ENCODE peak calls at places on chromosomes 6 and 20, in nine cellular contexts. T, P, I, N, X, Y, U, E and L are unnamed samples.

GRCh38 chr6:3457710-3458605 is 1.1 kb upstream of the SLC22A23 start:
- DNase-seq in P (peak), I (no peak), X (peak), E (peak), N (peak), T (no peak), Y (no peak), U (no peak), L (peak)

GRCh38 chr20:25274481-25274880 is 26.6 kb downstream of the PYGB start:
- DNase-seq in T (peak), Y (no peak), I (no peak), N (no peak), E (no peak), X (peak), U (no peak), P (peak), L (no peak)

GRCh38 chr6:82182756-82183155 is 64.8 kb downstream of the IBTK start:
- DNase-seq in Y (no peak), E (no peak), P (no peak), I (no peak), T (no peak), X (no peak), N (peak), U (no peak), L (no peak)

GRCh38 chr20:63384336-63384735 is 23.2 kb upstream of the CHRNA4 start:
- DNase-seq in E (no peak), X (no peak), T (no peak), Y (no peak), I (no peak), N (no peak), U (no peak), P (no peak), L (no peak)

GRCh38 chr6:62775427-62776022 is 435.7 kb upstream of the FKBP1C start:
- DNase-seq in P (no peak), T (no peak), U (no peak), E (no peak), Y (no peak), N (peak), X (no peak), I (no peak), L (no peak)

GRCh38 chr6:37483917-37484785 is 15.5 kb downstream of the CCDC167 start:
- DNase-seq in T (peak), U (no peak), X (peak), E (no peak), Y (peak), N (peak), P (peak), I (peak), L (peak)

GRCh38 chr6:95574811-95575210 is 2.5 kb upstream of the MANEA start:
- DNase-seq in Y (no peak), P (no peak), U (peak), T (no peak), X (no peak), E (no peak), N (peak), I (no peak), L (no peak)

GRCh38 chr6:54060286-54060685 is 51.0 kb upstream of the MLIP start:
- DNase-seq in N (peak), P (no peak), I (no peak), Y (no peak), E (no peak), X (no peak), T (no peak), U (no peak), L (no peak)

GRCh38 chr6:104483225-104483834 is 376.4 kb downstream of the HACE1 start:
- DNase-seq in N (peak), T (no peak), X (no peak), I (no peak), E (no peak), Y (no peak), P (no peak), U (no peak), L (no peak)

GRCh38 chr6:116329156-116329555 is 41.6 kb upstream of the DSE start:
- DNase-seq in I (no peak), Y (no peak), X (no peak), N (no peak), P (no peak), E (no peak), T (no peak), U (no peak), L (no peak)

GRCh38 chr20:46945465-46945864 is 50.8 kb downstream of the EYA2 start:
- DNase-seq in I (no peak), T (no peak), U (no peak), Y (no peak), X (no peak), E (no peak), P (no peak), N (no peak), L (no peak)

GRCh38 chr20:6693178-6693807 is 74.2 kb upstream of the BMP2 start:
- DNase-seq in Y (no peak), T (no peak), P (no peak), I (no peak), E (no peak), N (no peak), U (no peak), X (no peak), L (no peak)

GRCh38 chr20:56796345-56796744 is 167.2 kb downstream of the TFAP2C start:
- DNase-seq in X (no peak), P (no peak), T (no peak), E (no peak), I (no peak), U (no peak), Y (no peak), N (no peak), L (no peak)

GRCh38 chr6:132919476-132919875 is 105.1 kb downstream of the RPS12 start:
- DNase-seq in I (no peak), N (peak), U (peak), X (peak), E (no peak), Y (no peak), P (peak), T (no peak), L (no peak)

GRCh38 chr20:49489688-49490087 is 7.2 kb upstream of the KCNB1 start:
- DNase-seq in E (no peak), U (no peak), I (no peak), X (no peak), P (no peak), T (no peak), N (no peak), Y (no peak), L (no peak)

GRCh38 chr6:63899550-63899949 is 263.9 kb downstream of the PHF3 start:
- DNase-seq in E (no peak), P (no peak), T (no peak), Y (no peak), I (no peak), X (no peak), N (peak), U (peak), L (no peak)

GRCh38 chr6:170232186-170233002 is 58.5 kb downstream of the DLL1 start:
- DNase-seq in E (no peak), P (peak), Y (no peak), X (no peak), I (no peak), U (no peak), T (no peak), N (peak), L (no peak)

GRCh38 chr6:115370202-115370601 is 690.5 kb downstream of the FRK start:
- DNase-seq in I (no peak), Y (no peak), E (no peak), N (no peak), T (no peak), X (no peak), P (no peak), U (no peak), L (no peak)

GRCh38 chr6:56570434-56571359 is 72.0 kb downstream of the DST start:
- DNase-seq in X (no peak), Y (no peak), N (peak), T (no peak), U (no peak), P (no peak), I (no peak), E (no peak), L (no peak)

GRCh38 chr6:134003542-134003951 is 48.9 kb downstream of the SLC2A12 start:
- DNase-seq in P (no peak), N (no peak), U (no peak), I (no peak), Y (no peak), T (no peak), X (no peak), E (no peak), L (no peak)

GRCh38 chr6:47483516-47483852 is 5.9 kb downstream of the CD2AP start:
- DNase-seq in P (no peak), X (no peak), U (no peak), T (no peak), I (no peak), E (no peak), N (peak), Y (no peak), L (no peak)

GRCh38 chr20:5149892-5150225 is 23.1 kb downstream of the CDS2 start:
- DNase-seq in Y (no peak), I (no peak), T (no peak), N (no peak), E (no peak), X (no peak), P (no peak), U (no peak), L (no peak)

GRCh38 chr20:58023346-58023745 is 205.1 kb downstream of the ANKRD60 start:
- DNase-seq in X (no peak), P (no peak), E (no peak), I (no peak), U (no peak), T (no peak), Y (no peak), N (no peak), L (no peak)

GRCh38 chr6:110307368-110307767 is 50.8 kb downstream of the METTL24 start:
- DNase-seq in E (no peak), P (no peak), X (no peak), T (no peak), Y (no peak), N (no peak), I (no peak), U (no peak), L (no peak)

GRCh38 chr6:81834141-81834621 is 81.7 kb upstream of the TENT5A start:
- DNase-seq in I (no peak), Y (no peak), P (peak), U (no peak), T (no peak), E (no peak), N (peak), X (peak), L (no peak)

GRCh38 chr20:8808180-8808535 is 260.7 kb upstream of the PLCB4 start:
- DNase-seq in U (no peak), T (no peak), P (peak), E (no peak), X (no peak), Y (no peak), N (no peak), I (no peak), L (no peak)

GRCh38 chr6:99790679-99791078 is 184.0 kb downstream of the PRDM13 start:
- DNase-seq in Y (no peak), E (no peak), I (no peak), U (no peak), P (no peak), X (no peak), N (peak), T (no peak), L (no peak)

GRCh38 chr6:33769248-33769821 is 19.6 kb downstream of the LEMD2 start:
- DNase-seq in P (no peak), E (no peak), U (no peak), X (no peak), T (no peak), N (no peak), I (no peak), Y (no peak), L (no peak)

GRCh38 chr6:28383235-28384142 is 16.1 kb downstream of the ZSCAN12 start:
- DNase-seq in E (no peak), X (peak), I (no peak), P (peak), U (peak), Y (no peak), T (peak), N (peak), L (peak)

GRCh38 chr6:13294499-13295069 is 33.8 kb downstream of the TBC1D7 start:
- DNase-seq in U (no peak), E (no peak), P (no peak), T (no peak), X (no peak), N (no peak), Y (no peak), I (no peak), L (no peak)

GRCh38 chr6:75546401-75546800 is 52.8 kb upstream of the FILIP1 start:
- DNase-seq in P (no peak), T (no peak), Y (no peak), X (no peak), N (peak), I (no peak), U (no peak), E (no peak), L (no peak)

GRCh38 chr6:170516783-170517616 is 36.1 kb downstream of the PSMB1 start:
- DNase-seq in N (peak), P (peak), X (no peak), T (no peak), E (no peak), U (peak), Y (peak), I (peak), L (no peak)

GRCh38 chr6:77987035-77987384 is 334.2 kb downstream of the MEI4 start:
- DNase-seq in T (no peak), I (no peak), U (no peak), E (no peak), P (no peak), X (no peak), Y (no peak), N (no peak), L (no peak)

GRCh38 chr6:25279748-25280616 is 808 bp downstream of the CARMIL1 start:
- DNase-seq in U (no peak), X (peak), E (no peak), N (peak), I (no peak), P (peak), T (peak), Y (peak), L (no peak)

GRCh38 chr20:38703526-38703925 is 20.8 kb upstream of the SLC32A1 start:
- DNase-seq in P (no peak), Y (no peak), N (no peak), I (no peak), U (no peak), E (no peak), T (no peak), X (no peak), L (no peak)

DNA sequence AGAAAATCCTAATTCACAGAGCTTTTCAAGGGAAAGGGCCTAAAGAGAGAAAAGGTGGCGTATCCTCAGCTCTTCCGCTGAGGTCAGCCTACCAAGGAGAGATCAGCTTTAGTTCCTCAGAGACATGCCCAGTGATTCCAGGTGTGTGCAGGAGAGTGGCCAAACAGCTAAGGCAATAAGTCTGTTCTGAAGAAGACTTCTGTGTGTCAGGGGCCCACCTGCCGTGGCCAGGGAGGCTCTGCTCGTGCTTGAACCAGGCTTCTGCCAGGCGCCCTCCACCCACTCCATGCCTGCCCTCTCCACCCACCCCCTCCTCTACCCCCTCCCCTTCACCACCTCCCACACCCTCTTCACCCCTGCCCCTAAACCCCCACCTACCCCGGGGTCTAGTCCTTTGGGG is 67.4 kb upstream of the ARMC2 start:
- DNase-seq in E (no peak), T (peak), P (no peak), X (no peak), Y (no peak), N (no peak), U (no peak), I (no peak), L (no peak)
- H3K27ac ChIP-seq in E (no peak), T (no peak), P (no peak), X (no peak), Y (no peak), N (no peak), U (no peak), I (no peak), L (no peak)

DNA sequence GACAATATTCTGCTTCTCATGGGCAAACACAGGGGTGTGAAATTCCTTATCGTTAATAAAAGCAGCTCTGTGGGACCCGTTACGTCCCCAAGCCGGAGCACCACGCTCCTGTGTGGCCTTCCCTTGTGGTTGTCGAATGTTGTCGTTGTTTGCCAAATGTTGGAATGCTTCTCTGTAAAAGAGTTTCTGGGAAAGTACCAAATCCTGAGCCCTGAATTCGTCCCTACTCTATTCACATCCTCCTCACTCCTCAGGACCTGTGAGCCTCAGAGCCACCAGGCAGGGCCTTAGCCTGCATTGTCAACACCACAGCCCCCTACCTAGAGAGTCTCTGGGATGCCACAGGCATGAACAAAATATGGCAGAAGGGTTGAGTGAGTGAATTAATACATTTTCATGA is 64.0 kb downstream of the THBS2 start:
- DNase-seq in I (no peak), X (no peak), N (no peak), T (no peak), U (no peak), Y (no peak), P (no peak), E (no peak), L (no peak)
- H3K27ac ChIP-seq in I (peak), X (peak), N (peak), T (no peak), U (no peak), Y (no peak), P (peak), E (no peak), L (no peak)

GRCh38 chr6:17968876-17969275 is 18.6 kb downstream of the KIF13A start:
- DNase-seq in P (no peak), X (no peak), E (no peak), I (no peak), Y (no peak), N (no peak), U (no peak), T (no peak), L (no peak)

GRCh38 chr6:17966451-17966850 is 21.0 kb downstream of the KIF13A start:
- DNase-seq in T (no peak), N (no peak), Y (no peak), E (no peak), P (no peak), I (no peak), U (no peak), X (no peak), L (no peak)

GRCh38 chr6:17968081-17968518 is 19.3 kb downstream of the KIF13A start:
- DNase-seq in Y (no peak), T (no peak), X (no peak), N (peak), I (no peak), U (peak), P (no peak), E (no peak), L (no peak)

GRCh38 chr6:17965397-17965796 is 22.0 kb downstream of the KIF13A start:
- DNase-seq in E (no peak), I (no peak), U (no peak), P (no peak), Y (no peak), X (no peak), N (peak), T (no peak), L (no peak)

DNA sequence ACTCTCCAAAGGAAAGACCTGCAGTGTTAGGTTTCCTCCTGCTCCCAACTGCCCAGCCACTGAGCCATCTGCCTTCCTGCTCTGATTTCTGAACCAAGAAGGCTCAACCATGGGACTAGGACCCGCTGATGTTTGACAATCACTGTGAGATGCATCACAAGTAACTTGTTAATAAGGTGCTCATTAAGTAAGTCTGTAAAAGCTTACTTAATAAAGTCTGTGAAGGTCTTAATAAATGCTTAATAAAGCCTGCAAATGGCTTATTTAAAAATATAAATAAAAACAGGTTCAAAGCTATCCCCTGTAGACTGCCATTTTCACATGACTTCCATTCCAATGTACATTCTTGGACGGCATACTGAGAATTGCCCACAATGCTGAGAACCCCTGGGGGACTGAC is 19.8 kb downstream of the KIF13A start:
- DNase-seq in X (no peak), Y (no peak), I (no peak), T (no peak), E (no peak), P (no peak), U (no peak), N (no peak), L (no peak)
- H3K27ac ChIP-seq in X (no peak), Y (no peak), I (no peak), T (no peak), E (no peak), P (no peak), U (peak), N (no peak), L (no peak)

GRCh38 chr20:34216382-34216742 is 24.9 kb upstream of the ASIP start:
- DNase-seq in T (no peak), E (no peak), Y (no peak), N (peak), X (no peak), U (no peak), P (no peak), I (no peak), L (no peak)
- H3K27ac ChIP-seq in T (no peak), E (no peak), Y (no peak), N (peak), X (no peak), U (no peak), P (peak), I (no peak), L (no peak)

GRCh38 chr6:155270566-155271091 is 6.8 kb downstream of the CLDN20 start:
- DNase-seq in N (no peak), Y (no peak), T (no peak), P (no peak), I (no peak), U (no peak), E (no peak), X (no peak), L (no peak)

GRCh38 chr6:155272353-155273222 is 8.8 kb downstream of the CLDN20 start:
- DNase-seq in X (peak), E (no peak), N (peak), I (peak), P (no peak), U (no peak), T (no peak), Y (no peak), L (no peak)

GRCh38 chr6:155273438-155273837 is 9.6 kb downstream of the CLDN20 start:
- DNase-seq in X (no peak), U (no peak), I (peak), T (no peak), Y (no peak), E (no peak), P (no peak), N (peak), L (no peak)

GRCh38 chr6:155269765-155270164 is 6.0 kb downstream of the CLDN20 start:
- DNase-seq in U (no peak), E (no peak), T (no peak), N (no peak), I (no peak), X (no peak), P (no peak), Y (no peak), L (no peak)

DNA sequence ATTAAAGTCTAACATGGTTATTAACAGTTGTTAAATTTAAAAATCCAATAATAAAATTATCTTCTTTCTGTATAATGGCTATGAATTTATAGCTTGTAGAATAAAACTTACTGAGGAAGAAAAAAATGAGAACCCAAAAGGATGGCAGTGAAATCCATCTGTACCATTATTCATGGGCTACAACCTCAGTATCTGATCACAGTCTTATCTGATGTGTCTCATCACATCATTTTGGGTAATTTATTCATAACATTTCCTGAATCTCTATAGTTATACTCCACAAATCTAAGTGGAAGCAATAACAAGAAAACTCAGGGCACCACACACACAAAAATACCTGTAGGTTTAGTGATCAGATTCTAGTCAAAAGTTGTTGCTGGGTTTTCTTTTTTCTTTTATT is 7.3 kb downstream of the CLDN20 start:
- DNase-seq in P (no peak), N (no peak), T (no peak), E (no peak), I (no peak), Y (no peak), X (no peak), U (no peak), L (no peak)
- H3K27ac ChIP-seq in P (no peak), N (no peak), T (no peak), E (no peak), I (no peak), Y (no peak), X (no peak), U (no peak), L (peak)

GRCh38 chr20:35620818-35621559 is 5.4 kb downstream of the SPAG4 start:
- DNase-seq in X (no peak), U (no peak), N (no peak), I (no peak), T (no peak), Y (no peak), P (no peak), E (no peak), L (no peak)
- H3K27ac ChIP-seq in X (no peak), U (no peak), N (no peak), I (no peak), T (no peak), Y (no peak), P (no peak), E (no peak), L (no peak)